ENCODE peak calls at places on chromosomes 1 and 21, in six cellular contexts. Y is MM.1S, R is breast epithelium, X is tibial nerve, K is cardiac muscle cell, J is SJSA1. L is an unnamed sample.

GRCh38 chr1:210405316-210405715 is 76.6 kb downstream of the HHAT start:
- DNase-seq in K (no peak), R (no peak), J (no peak), Y (no peak), X (no peak), L (no peak)

GRCh38 chr1:8652607-8653046 is 164.8 kb downstream of the RERE start:
- DNase-seq in J (no peak), K (no peak), X (no peak), R (no peak), Y (no peak), L (no peak)

GRCh38 chr1:17120962-17121837 is 1.9 kb upstream of the PADI2 start:
- DNase-seq in X (no peak), K (peak), R (no peak), J (no peak), Y (no peak), L (no peak)

GRCh38 chr1:899636-900317 is 23.9 kb upstream of the SAMD11 start:
- DNase-seq in J (peak), Y (no peak), R (no peak), K (no peak), X (no peak), L (no peak)

GRCh38 chr1:110548381-110548780 is 29.4 kb upstream of the KCNA10 start:
- DNase-seq in X (no peak), J (no peak), Y (no peak), R (no peak), K (peak), L (peak)

GRCh38 chr1:163048970-163049680 is 20.0 kb upstream of the RGS4 start:
- DNase-seq in Y (no peak), K (no peak), X (no peak), R (no peak), J (no peak), L (no peak)

GRCh38 chr1:6515771-6516170 is 24.3 kb upstream of the PLEKHG5 start:
- DNase-seq in J (peak), Y (no peak), K (no peak), X (no peak), R (no peak), L (no peak)

GRCh38 chr1:171251741-171252300 is 3.5 kb downstream of the FMO1 start:
- DNase-seq in J (no peak), X (no peak), R (no peak), Y (peak), K (peak), L (peak)

GRCh38 chr1:89605692-89606091 is 27.2 kb upstream of the LRRC8C start:
- DNase-seq in R (no peak), Y (no peak), J (peak), X (no peak), K (peak), L (no peak)

GRCh38 chr1:245684636-245685035 is 529.9 kb downstream of the KIF26B start:
- DNase-seq in K (no peak), Y (no peak), X (no peak), R (no peak), J (no peak), L (no peak)

GRCh38 chr1:230610589-230610988 is 31.7 kb upstream of the COG2 start:
- DNase-seq in K (no peak), R (no peak), J (no peak), X (no peak), Y (no peak), L (no peak)

GRCh38 chr21:45747802-45748445 is 104.4 kb downstream of the PCBP3 start:
- DNase-seq in K (peak), X (no peak), Y (no peak), R (no peak), J (peak), L (no peak)

GRCh38 chr1:119673171-119673940 is 25.3 kb upstream of the ZNF697 start:
- DNase-seq in J (no peak), K (peak), Y (no peak), X (no peak), R (no peak), L (no peak)

GRCh38 chr21:14759285-14759684 is 213.2 kb upstream of the SAMSN1 start:
- DNase-seq in K (no peak), Y (no peak), X (no peak), J (no peak), R (no peak), L (no peak)

GRCh38 chr21:14762309-14762708 is 216.2 kb upstream of the SAMSN1 start:
- DNase-seq in X (no peak), K (no peak), R (no peak), Y (no peak), J (no peak), L (no peak)

GRCh38 chr21:14763695-14764064 is 217.6 kb upstream of the SAMSN1 start:
- DNase-seq in K (no peak), J (no peak), R (no peak), X (no peak), Y (peak), L (no peak)

GRCh38 chr21:14766241-14766640 is 220.1 kb upstream of the SAMSN1 start:
- DNase-seq in R (no peak), J (no peak), Y (no peak), X (no peak), K (no peak), L (peak)

GRCh38 chr21:14762734-14763694 is 216.9 kb upstream of the SAMSN1 start:
- DNase-seq in K (no peak), R (no peak), Y (peak), X (no peak), J (no peak), L (peak)
- H3K27ac ChIP-seq in K (no peak), R (no peak), Y (peak), X (peak), J (no peak), L (peak)

GRCh38 chr21:34337741-34338140 is 26.1 kb upstream of the KCNE2 start:
- DNase-seq in Y (no peak), J (peak), K (no peak), X (no peak), R (no peak), L (no peak)

GRCh38 chr21:34338226-34338625 is 25.6 kb upstream of the KCNE2 start:
- DNase-seq in K (no peak), J (peak), Y (no peak), R (no peak), X (no peak), L (no peak)

GRCh38 chr21:34336245-34336644 is 27.6 kb upstream of the KCNE2 start:
- DNase-seq in K (peak), Y (no peak), X (no peak), J (no peak), R (no peak), L (no peak)

GRCh38 chr21:34335316-34335715 is 28.5 kb upstream of the KCNE2 start:
- DNase-seq in K (no peak), R (no peak), J (peak), Y (no peak), X (no peak), L (no peak)

DNA sequence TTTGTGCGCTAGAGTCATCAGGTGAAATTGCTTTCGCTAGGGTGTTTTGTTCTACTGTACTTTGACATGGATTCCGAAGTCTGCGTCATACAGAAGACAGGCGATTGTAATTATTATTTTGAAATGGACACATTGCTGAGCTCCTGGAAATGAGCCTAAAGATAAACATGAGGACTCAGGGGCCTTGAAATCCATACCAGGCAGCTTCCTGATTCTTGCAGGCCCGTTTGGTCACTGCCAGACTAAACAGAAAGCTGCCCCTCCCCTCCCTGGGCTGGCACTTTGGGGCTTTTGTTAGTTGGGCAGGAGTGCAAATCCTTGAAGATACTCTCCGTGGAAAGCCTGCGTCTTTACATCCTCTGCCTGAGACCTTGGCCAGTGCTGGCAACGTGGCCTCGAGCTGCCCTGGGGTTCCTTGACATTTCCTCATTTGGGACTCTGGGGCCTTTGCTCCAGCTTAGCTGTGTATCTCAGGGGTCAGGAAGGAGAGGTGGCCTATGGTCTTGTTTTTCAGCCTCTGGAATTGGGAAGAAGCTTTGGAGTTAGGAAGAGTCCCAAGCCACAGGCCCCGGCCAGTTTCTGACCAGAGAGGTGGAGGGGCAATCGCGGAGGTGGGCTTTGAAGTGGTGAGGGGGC is 26.9 kb upstream of the KCNE2 start:
- DNase-seq in K (peak), Y (no peak), J (peak), X (no peak), R (no peak), L (no peak)
- H3K27ac ChIP-seq in K (no peak), Y (no peak), J (peak), X (no peak), R (no peak), L (no peak)

GRCh38 chr1:150111670-150112069 is 38.0 kb upstream of the PLEKHO1 start:
- DNase-seq in X (no peak), K (no peak), R (no peak), Y (no peak), J (no peak), L (no peak)

GRCh38 chr1:150110066-150110465 is 39.6 kb upstream of the PLEKHO1 start:
- DNase-seq in R (no peak), Y (no peak), K (no peak), J (no peak), X (no peak), L (no peak)

GRCh38 chr1:150106331-150106730 is 38.8 kb downstream of the VPS45 start:
- DNase-seq in R (no peak), J (no peak), K (no peak), Y (peak), X (no peak), L (no peak)

GRCh38 chr1:150115121-150115520 is 34.6 kb upstream of the PLEKHO1 start:
- DNase-seq in X (no peak), J (no peak), K (no peak), Y (no peak), R (no peak), L (no peak)

DNA sequence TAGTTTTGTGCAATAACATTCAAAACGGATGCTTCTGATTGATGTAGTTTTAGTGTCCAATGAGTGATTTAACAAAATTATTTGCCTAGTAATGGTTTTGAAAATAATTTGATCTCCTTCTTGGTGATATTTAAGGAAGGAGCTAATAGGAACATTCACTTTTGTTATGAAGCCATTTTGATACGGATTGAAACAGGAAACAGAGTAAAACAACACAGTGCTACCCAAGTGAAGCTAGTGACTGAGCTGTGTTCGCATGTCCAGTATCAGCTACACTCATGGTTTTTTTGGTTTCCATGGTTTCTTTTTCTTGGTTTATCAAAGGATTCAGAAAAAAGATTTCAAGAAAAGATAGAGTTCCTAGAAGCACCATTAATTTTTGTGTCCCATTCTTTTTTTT is 40.1 kb upstream of the PLEKHO1 start:
- DNase-seq in K (no peak), X (no peak), Y (no peak), R (no peak), J (no peak), L (no peak)
- H3K27ac ChIP-seq in K (no peak), X (peak), Y (no peak), R (no peak), J (no peak), L (no peak)

GRCh38 chr1:201537467-201537866 is 1.5 kb upstream of the NAV1 start:
- DNase-seq in Y (no peak), K (no peak), R (no peak), J (no peak), X (no peak), L (no peak)

GRCh38 chr1:201537028-201537427 is 1.9 kb upstream of the NAV1 start:
- DNase-seq in Y (no peak), R (no peak), J (no peak), X (no peak), K (no peak), L (no peak)

GRCh38 chr1:201539561-201540404 is 856 bp downstream of the NAV1 start:
- DNase-seq in K (peak), R (peak), Y (no peak), J (peak), X (peak), L (no peak)

GRCh38 chr1:201537966-201538617 is 835 bp upstream of the NAV1 start:
- DNase-seq in Y (no peak), X (no peak), K (no peak), R (no peak), J (peak), L (no peak)

GRCh38 chr1:201538618-201539551 is at the start of gene NAV1:
- DNase-seq in K (peak), Y (no peak), J (peak), R (peak), X (peak), L (no peak)
- H3K27ac ChIP-seq in K (no peak), Y (no peak), J (peak), R (peak), X (peak), L (no peak)

GRCh38 chr1:10132852-10133251 is 77.5 kb upstream of the KIF1B start:
- DNase-seq in J (no peak), Y (no peak), X (no peak), R (no peak), K (no peak), L (no peak)

GRCh38 chr1:10128081-10128765 is 82.1 kb upstream of the KIF1B start:
- DNase-seq in X (no peak), J (no peak), Y (no peak), R (no peak), K (no peak), L (no peak)

GRCh38 chr1:10132316-10132715 is 78.1 kb upstream of the KIF1B start:
- DNase-seq in K (no peak), X (no peak), J (no peak), R (no peak), Y (no peak), L (no peak)
- H3K27ac ChIP-seq in K (no peak), X (no peak), J (no peak), R (no peak), Y (no peak), L (no peak)

GRCh38 chr21:26115346-26115745 is 55.2 kb downstream of the APP start:
- DNase-seq in R (no peak), J (no peak), X (no peak), K (peak), Y (no peak), L (no peak)
- H3K27ac ChIP-seq in R (peak), J (peak), X (peak), K (no peak), Y (no peak), L (no peak)

DNA sequence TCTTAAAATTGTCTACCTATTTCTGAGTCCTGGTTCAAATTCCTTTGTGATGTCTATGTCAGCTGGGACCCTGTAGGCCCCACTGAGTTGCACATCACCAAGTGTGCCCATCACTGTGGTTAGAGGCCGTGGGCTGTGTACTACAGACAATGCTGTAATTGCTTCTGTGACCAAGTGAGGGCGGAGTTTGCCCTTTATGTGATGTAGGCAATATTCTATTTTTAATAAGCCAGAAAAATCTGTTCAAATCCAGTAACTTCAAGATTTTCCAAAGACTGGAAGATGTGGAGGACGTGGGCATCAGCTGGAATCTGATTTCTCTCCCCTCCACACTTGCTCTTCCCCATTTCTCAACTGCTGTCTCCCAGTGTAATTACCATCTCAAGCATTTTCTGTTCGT is 215.4 kb downstream of the PBX1 start:
- DNase-seq in Y (no peak), J (no peak), X (no peak), R (no peak), K (no peak), L (no peak)
- H3K27ac ChIP-seq in Y (no peak), J (no peak), X (no peak), R (peak), K (peak), L (no peak)

GRCh38 chr1:113394863-113395259 is 4.5 kb downstream of the MAGI3 start:
- DNase-seq in K (no peak), Y (no peak), X (no peak), J (no peak), R (no peak), L (no peak)
- H3K27ac ChIP-seq in K (no peak), Y (no peak), X (no peak), J (no peak), R (no peak), L (no peak)

L was measured in OCI-LY7.